ENCODE peak calls at places on chromosomes 6 and 20, in five cellular contexts. W, B, Q, Y and C are unnamed samples.

GRCh38 chr6:40313582-40313981 is 273.6 kb downstream of the LRFN2 start:
- DNase-seq in W (no peak), B (no peak), Q (no peak), Y (no peak), C (no peak)

GRCh38 chr20:9348746-9349145 is 165.6 kb upstream of the LAMP5 start:
- DNase-seq in W (no peak), B (no peak), Q (no peak), Y (no peak), C (no peak)

GRCh38 chr6:938271-939046 is 245.5 kb upstream of the EXOC2 start:
- DNase-seq in W (no peak), B (no peak), Q (no peak), Y (no peak), C (no peak)

GRCh38 chr6:118744261-118744941 is 93.0 kb upstream of the CEP85L start:
- DNase-seq in W (no peak), B (no peak), Q (no peak), Y (no peak), C (no peak)

GRCh38 chr6:41488392-41489129 is 57.6 kb upstream of the FOXP4 start:
- DNase-seq in W (no peak), B (peak; percentile 82), Q (peak; percentile 52), Y (no peak), C (no peak)

GRCh38 chr6:111668410-111668809 is 62.7 kb upstream of the TRAF3IP2 start:
- DNase-seq in W (no peak), B (no peak), Q (peak; percentile 40), Y (no peak), C (no peak)

GRCh38 chr20:57620274-57620990 is at the start of gene ZBP1:
- DNase-seq in W (no peak), B (no peak), Q (no peak), Y (no peak), C (no peak)

GRCh38 chr6:150347845-150348244 is 21.0 kb upstream of the IYD start:
- DNase-seq in W (no peak), B (no peak), Q (no peak), Y (no peak), C (no peak)

GRCh38 chr6:164266851-164267250 is 852.3 kb downstream of the QKI start:
- DNase-seq in W (no peak), B (no peak), Q (no peak), Y (no peak), C (no peak)

GRCh38 chr6:153938876-153939275 is 100.2 kb upstream of the OPRM1 start:
- DNase-seq in W (no peak), B (no peak), Q (no peak), Y (no peak), C (no peak)

GRCh38 chr6:39812853-39813533 is 20.8 kb downstream of the DAAM2 start:
- DNase-seq in W (no peak), B (no peak), Q (no peak), Y (no peak), C (no peak)

GRCh38 chr20:16671753-16672152 is 58.1 kb upstream of the SNRPB2 start:
- DNase-seq in W (no peak), B (no peak), Q (no peak), Y (no peak), C (no peak)

GRCh38 chr20:23007886-23008285 is 27.2 kb upstream of the SSTR4 start:
- DNase-seq in W (no peak), B (no peak), Q (no peak), Y (no peak), C (no peak)

GRCh38 chr6:112636650-112637260 is 289.6 kb downstream of the RFPL4B start:
- DNase-seq in W (no peak), B (no peak), Q (no peak), Y (no peak), C (no peak)

GRCh38 chr20:48850681-48851299 is 23.0 kb upstream of the PREX1 start:
- DNase-seq in W (no peak), B (no peak), Q (no peak), Y (no peak), C (no peak)

GRCh38 chr6:31356946-31357466 is at the start of gene HLA-B:
- DNase-seq in W (peak; percentile 76), B (peak; percentile 87), Q (peak; percentile 86), Y (peak; percentile 36), C (peak; percentile 94)

GRCh38 chr20:46826343-46826984 is 68.2 kb upstream of the EYA2 start:
- DNase-seq in W (no peak), B (no peak), Q (no peak), Y (no peak), C (no peak)